ENCODE peak calls at places on chromosomes 12 and 14, in six cellular contexts. K is stomach, R is astrocyte of the spinal cord, Q is breast epithelium, F is foreskin fibroblast, P is astrocyte of the cerebellum. L is an unnamed sample.

GRCh38 chr12:40248585-40249297 is 23.9 kb downstream of the LRRK2 start:
- DNase-seq in K (no peak), R (peak), Q (no peak), F (no peak), P (no peak), L (no peak)

GRCh38 chr12:77167801-77168200 is 102.4 kb upstream of the E2F7 start:
- DNase-seq in K (no peak), R (no peak), Q (no peak), F (peak), P (no peak), L (no peak)

GRCh38 chr14:99971929-99972747 is 93.1 kb upstream of the EVL start:
- DNase-seq in K (no peak), R (peak), Q (no peak), F (no peak), P (no peak), L (no peak)

GRCh38 chr12:32535260-32535999 is 136.1 kb downstream of the FGD4 start:
- DNase-seq in K (peak), R (peak), Q (peak), F (peak), P (no peak), L (no peak)

GRCh38 chr14:44995770-44996294 is 33.8 kb downstream of the TOGARAM1 start:
- DNase-seq in K (no peak), R (peak), Q (no peak), F (no peak), P (no peak), L (no peak)

GRCh38 chr14:24206260-24207103 is 986 bp downstream of the TSSK4 start:
- DNase-seq in K (no peak), R (no peak), Q (no peak), F (no peak), P (no peak), L (no peak)

GRCh38 chr12:14482886-14483285 is 84.8 kb downstream of the PLBD1 start:
- DNase-seq in K (no peak), R (no peak), Q (no peak), F (no peak), P (no peak), L (no peak)

GRCh38 chr14:23041729-23042128 is 283 bp upstream of the PSMB11 start:
- DNase-seq in K (no peak), R (no peak), Q (no peak), F (no peak), P (no peak), L (no peak)

GRCh38 chr12:24561411-24561871 is 387.5 kb downstream of the BCAT1 start:
- DNase-seq in K (no peak), R (peak), Q (no peak), F (no peak), P (no peak), L (no peak)

GRCh38 chr12:505221-505620 is 45.5 kb downstream of the B4GALNT3 start:
- DNase-seq in K (peak), R (no peak), Q (no peak), F (no peak), P (no peak), L (no peak)

GRCh38 chr12:129776977-129777667 is 126.7 kb downstream of the TMEM132D start:
- DNase-seq in K (no peak), R (peak), Q (no peak), F (no peak), P (no peak), L (no peak)

GRCh38 chr14:34711169-34711568 is 3.2 kb downstream of the CFL2 start:
- DNase-seq in K (no peak), R (peak), Q (no peak), F (peak), P (peak), L (peak)

GRCh38 chr12:26017484-26018211 is 59.2 kb downstream of the RASSF8 start:
- DNase-seq in K (no peak), R (no peak), Q (no peak), F (no peak), P (no peak), L (no peak)

GRCh38 chr12:100348657-100349454 is 8.0 kb upstream of the SLC17A8 start:
- DNase-seq in K (no peak), R (peak), Q (no peak), F (no peak), P (peak), L (no peak)

GRCh38 chr12:90015228-90015627 is 306.6 kb upstream of the ATP2B1 start:
- DNase-seq in K (no peak), R (no peak), Q (no peak), F (no peak), P (no peak), L (no peak)

GRCh38 chr14:58865520-58866281 is 227.9 kb downstream of the DACT1 start:
- DNase-seq in K (no peak), R (no peak), Q (no peak), F (peak), P (no peak), L (no peak)

GRCh38 chr12:94186461-94187237 is 38.3 kb downstream of the PLXNC1 start:
- DNase-seq in K (no peak), R (peak), Q (no peak), F (peak), P (peak), L (no peak)

GRCh38 chr12:30134229-30134628 is 350.5 kb upstream of the TMTC1 start:
- DNase-seq in K (no peak), R (no peak), Q (no peak), F (no peak), P (no peak), L (no peak)

GRCh38 chr14:101704140-101704539 is 57.4 kb upstream of the PPP2R5C start:
- DNase-seq in K (no peak), R (no peak), Q (no peak), F (no peak), P (no peak), L (no peak)

GRCh38 chr12:122669397-122670070 is 33.6 kb downstream of the HCAR2 start:
- DNase-seq in K (peak), R (peak), Q (no peak), F (peak), P (no peak), L (no peak)

GRCh38 chr14:69818760-69819191 is 21.7 kb upstream of the SLC10A1 start:
- DNase-seq in K (no peak), R (peak), Q (peak), F (peak), P (peak), L (peak)

GRCh38 chr12:113135178-113136127 is at the start of gene RASAL1:
- DNase-seq in K (peak), R (no peak), Q (peak), F (no peak), P (no peak), L (no peak)

GRCh38 chr12:26658991-26659390 is 174.0 kb downstream of the ITPR2 start:
- DNase-seq in K (no peak), R (no peak), Q (no peak), F (no peak), P (no peak), L (no peak)

GRCh38 chr12:56267443-56268071 is 815 bp downstream of the COQ10A start:
- DNase-seq in K (no peak), R (no peak), Q (no peak), F (no peak), P (no peak), L (no peak)

GRCh38 chr12:89782807-89783206 is 74.2 kb upstream of the ATP2B1 start:
- DNase-seq in K (no peak), R (no peak), Q (no peak), F (no peak), P (no peak), L (no peak)

GRCh38 chr14:59240356-59240755 is 51.9 kb downstream of the DAAM1 start:
- DNase-seq in K (no peak), R (no peak), Q (no peak), F (no peak), P (no peak), L (no peak)

GRCh38 chr14:20719777-20720176 is 25.9 kb upstream of the EDDM3A start:
- DNase-seq in K (peak), R (no peak), Q (no peak), F (no peak), P (no peak), L (no peak)

GRCh38 chr12:48183876-48184548 is 568 bp downstream of the CCDC184 start:
- DNase-seq in K (no peak), R (no peak), Q (no peak), F (no peak), P (no peak), L (no peak)

GRCh38 chr12:100494026-100494425 is 20.4 kb downstream of the NR1H4 start:
- DNase-seq in K (no peak), R (no peak), Q (no peak), F (no peak), P (no peak), L (no peak)

GRCh38 chr12:50642035-50642451 is 121.9 kb upstream of the ATF1 start:
- DNase-seq in K (no peak), R (peak), Q (no peak), F (peak), P (peak), L (no peak)

GRCh38 chr14:39310071-39310470 is 76.4 kb downstream of the MIA2 start:
- DNase-seq in K (no peak), R (no peak), Q (no peak), F (no peak), P (no peak), L (no peak)

GRCh38 chr12:53696285-53696654 is 20.4 kb upstream of the ATP5MC2 start:
- DNase-seq in K (peak), R (peak), Q (peak), F (peak), P (peak), L (no peak)
- H3K4me3 ChIP-seq in K (peak), R (no peak), Q (peak), F (no peak), P (no peak), L (no peak)

DNA sequence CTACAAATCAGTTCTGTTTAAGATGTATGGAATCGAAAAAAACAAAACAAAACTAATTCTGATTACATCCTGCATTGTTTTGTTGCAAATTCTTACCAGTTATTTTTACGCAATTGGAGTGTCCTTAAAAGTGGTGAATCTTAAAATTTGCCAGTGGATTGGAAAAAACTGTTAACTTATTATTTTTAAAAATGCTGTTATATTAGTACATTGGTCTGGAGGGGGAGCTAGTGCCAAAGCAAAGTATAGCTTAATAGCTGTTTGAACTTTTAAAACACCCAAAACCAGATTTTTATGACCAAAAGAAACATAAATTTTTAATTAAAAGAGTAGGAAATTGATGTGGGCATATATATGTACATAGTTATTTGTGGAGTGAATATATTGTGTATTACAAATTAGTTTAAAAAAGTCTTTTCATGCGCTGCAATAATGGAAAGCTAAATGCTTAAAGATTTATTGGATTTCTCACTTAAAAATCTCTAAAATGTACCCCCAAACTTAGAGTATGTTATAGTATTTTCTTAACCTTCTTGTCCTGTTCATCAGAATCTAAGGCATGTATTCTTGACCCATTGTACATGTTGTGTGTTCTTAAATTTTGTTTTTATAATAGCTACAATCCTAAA is 2.5 kb downstream of the FUT8 start:
- DNase-seq in K (no peak), R (peak), Q (no peak), F (peak), P (peak), L (no peak)
- TF ChIP-seq CTCF in K (no peak), R (peak), Q (no peak), F (peak), P (peak), L (peak)

GRCh38 chr12:65014504-65015271 is 106.4 kb downstream of the WIF1 start:
- DNase-seq in K (no peak), R (no peak), Q (no peak), F (no peak), P (no peak), L (no peak)

GRCh38 chr12:65015850-65016249 is 105.3 kb downstream of the WIF1 start:
- DNase-seq in K (no peak), R (no peak), Q (no peak), F (no peak), P (no peak), L (no peak)

GRCh38 chr12:65005716-65006115 is 115.4 kb downstream of the WIF1 start:
- DNase-seq in K (no peak), R (no peak), Q (no peak), F (no peak), P (no peak), L (no peak)

DNA sequence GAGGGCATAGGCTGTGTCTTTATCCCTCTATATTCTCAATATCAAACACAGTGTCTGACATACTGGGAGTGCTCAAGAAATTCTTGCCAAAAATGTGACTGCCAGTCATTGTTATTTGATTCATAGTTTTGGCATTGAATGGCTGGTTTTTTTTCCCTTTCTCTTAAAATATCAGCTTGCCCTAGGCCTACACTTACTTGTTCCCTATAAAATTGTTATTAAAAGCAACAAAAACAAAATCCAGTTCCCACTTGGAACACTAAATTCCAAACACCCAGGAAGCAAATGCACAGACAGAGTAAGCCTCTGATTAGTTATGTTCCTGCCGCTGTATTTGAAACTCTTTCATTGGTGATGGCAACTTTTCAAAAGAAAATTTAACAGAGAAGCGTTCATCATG is 110.7 kb downstream of the WIF1 start:
- DNase-seq in K (no peak), R (no peak), Q (no peak), F (no peak), P (no peak), L (no peak)
- H3K4me3 ChIP-seq in K (no peak), R (no peak), Q (no peak), F (no peak), P (no peak), L (no peak)

DNA sequence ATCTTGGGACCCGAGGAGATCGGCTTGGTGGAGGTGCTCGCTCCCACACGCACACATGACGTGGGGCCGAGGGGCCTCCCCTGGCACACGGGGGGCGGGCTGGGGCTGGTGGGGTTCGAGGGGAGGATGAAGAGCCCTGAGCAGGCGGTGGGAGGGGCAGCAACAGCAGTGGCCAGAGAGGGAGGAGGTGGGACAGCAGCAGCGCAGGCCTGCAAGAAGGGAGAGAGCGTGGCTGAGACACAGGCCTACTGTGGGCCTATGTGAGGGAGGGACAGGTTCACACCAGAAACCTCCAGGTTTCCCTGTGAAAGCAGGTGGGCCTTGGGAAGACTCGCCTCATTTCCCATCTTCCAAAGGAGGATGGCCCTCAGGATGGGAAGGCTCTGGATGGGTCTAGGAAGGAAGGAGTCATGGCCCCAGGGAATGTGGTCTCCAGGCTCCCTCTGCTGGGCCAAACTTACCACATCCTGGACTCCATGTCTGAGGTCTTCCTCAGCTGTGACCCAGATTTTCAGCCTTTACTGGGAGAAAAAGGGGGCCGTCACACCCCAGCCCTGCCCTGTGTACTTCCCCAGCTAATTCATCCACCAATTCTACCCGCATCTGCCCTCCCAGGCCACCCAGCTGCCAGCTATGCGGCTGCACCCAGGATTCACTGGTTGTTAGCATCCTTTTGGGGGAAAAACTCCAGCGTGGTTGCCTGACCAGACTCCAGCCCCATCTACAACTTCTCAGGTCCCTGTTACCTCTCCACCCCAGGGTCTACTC is 2.8 kb downstream of the PIANP start:
- DNase-seq in K (peak), R (peak), Q (no peak), F (peak), P (peak), L (no peak)
- TF ChIP-seq CTCF in K (peak), R (peak), Q (no peak), F (peak), P (peak), L (peak)

GRCh38 chr14:67512463-67513134 is 20.5 kb upstream of the PLEKHH1 start:
- DNase-seq in K (no peak), R (no peak), Q (no peak), F (no peak), P (no peak), L (no peak)
- H3K4me3 ChIP-seq in K (no peak), R (no peak), Q (no peak), F (no peak), P (no peak), L (no peak)

DNA sequence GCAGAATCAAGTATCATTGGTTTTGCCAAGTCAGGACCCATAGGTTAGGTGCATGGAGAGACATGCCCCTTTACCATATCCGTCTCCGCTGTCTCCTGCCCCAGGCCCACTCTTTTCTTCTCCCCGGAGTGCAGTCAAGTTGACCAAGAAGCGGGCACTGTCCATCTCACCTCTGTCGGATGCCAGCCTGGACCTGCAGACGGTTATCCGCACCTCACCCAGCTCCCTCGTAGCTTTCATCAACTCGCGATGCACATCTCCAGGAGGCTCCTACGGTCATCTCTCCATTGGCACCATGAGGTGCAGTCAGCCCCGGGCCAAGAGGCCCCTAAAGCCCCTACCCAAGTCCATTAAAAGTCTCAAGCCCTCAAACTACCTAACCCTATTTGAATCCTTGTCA is 5.0 kb downstream of the GLI1 start:
- DNase-seq in K (no peak), R (no peak), Q (no peak), F (no peak), P (no peak), L (no peak)
- TF ChIP-seq CTCF in K (no peak), R (no peak), Q (no peak), F (no peak), P (no peak), L (no peak)

GRCh38 chr14:94180655-94181271 is 6.6 kb downstream of the PPP4R4 start:
- DNase-seq in K (no peak), R (peak), Q (no peak), F (no peak), P (peak), L (no peak)
- H3K4me3 ChIP-seq in K (no peak), R (no peak), Q (peak), F (peak), P (no peak), L (no peak)